ENCODE peak calls at places on chromosome 18, in eight cellular contexts. One of them, this sample, is unnamed.

GRCh38 chr18:12310762-12311161 is 2.7 kb downstream of the TUBB6 start:
- DNase-seq in K562: peak; percentile 2
- DNase-seq in MM.1S: no peak
- DNase-seq in PC-3: no peak
- DNase-seq in mammary epithelial cell: no peak
- DNase-seq in GM12878: no peak
- DNase-seq in neural progenitor cell: no peak
- DNase-seq in fibroblast of lung: no peak
- DNase-seq in this sample: no peak

GRCh38 chr18:22238681-22239080 is 69.3 kb downstream of the GATA6 start:
- DNase-seq in mammary epithelial cell: no peak
- DNase-seq in neural progenitor cell: no peak
- DNase-seq in GM12878: no peak
- DNase-seq in PC-3: no peak
- DNase-seq in MM.1S: no peak
- DNase-seq in K562: no peak
- DNase-seq in fibroblast of lung: no peak
- DNase-seq in this sample: no peak

GRCh38 chr18:35775887-35776286 is 194.3 kb downstream of the GALNT1 start:
- DNase-seq in GM12878: no peak
- DNase-seq in K562: no peak
- DNase-seq in PC-3: no peak
- DNase-seq in mammary epithelial cell: peak; percentile 22
- DNase-seq in fibroblast of lung: peak; percentile 6
- DNase-seq in neural progenitor cell: peak; percentile 63
- DNase-seq in MM.1S: no peak
- DNase-seq in this sample: peak; percentile 17

GRCh38 chr18:46630160-46630559 is 26.9 kb downstream of the LOXHD1 start:
- DNase-seq in MM.1S: peak; percentile 45
- DNase-seq in fibroblast of lung: no peak
- DNase-seq in neural progenitor cell: no peak
- DNase-seq in GM12878: peak; percentile 1
- DNase-seq in mammary epithelial cell: peak; percentile 55
- DNase-seq in PC-3: peak; percentile 1
- DNase-seq in K562: no peak
- DNase-seq in this sample: no peak

GRCh38 chr18:67864677-67865340 is 348.3 kb upstream of the DSEL start:
- DNase-seq in GM12878: no peak
- DNase-seq in mammary epithelial cell: peak; percentile 5
- DNase-seq in fibroblast of lung: peak; percentile 19
- DNase-seq in PC-3: peak; percentile 60
- DNase-seq in MM.1S: no peak
- DNase-seq in K562: no peak
- DNase-seq in neural progenitor cell: peak; percentile 5
- DNase-seq in this sample: no peak

GRCh38 chr18:55433688-55434087 is 154.3 kb downstream of the TCF4 start:
- DNase-seq in mammary epithelial cell: no peak
- DNase-seq in PC-3: no peak
- DNase-seq in K562: no peak
- DNase-seq in GM12878: no peak
- DNase-seq in fibroblast of lung: no peak
- DNase-seq in MM.1S: no peak
- DNase-seq in neural progenitor cell: no peak
- DNase-seq in this sample: no peak

GRCh38 chr18:57135705-57136104 is 11.2 kb upstream of the BOD1L2 start:
- DNase-seq in fibroblast of lung: no peak
- DNase-seq in K562: no peak
- DNase-seq in mammary epithelial cell: no peak
- DNase-seq in neural progenitor cell: no peak
- DNase-seq in PC-3: peak; percentile 3
- DNase-seq in MM.1S: no peak
- DNase-seq in GM12878: no peak
- DNase-seq in this sample: no peak

GRCh38 chr18:11654736-11655604 is 34.1 kb upstream of the GNAL start:
- DNase-seq in GM12878: no peak
- DNase-seq in MM.1S: peak; percentile 49
- DNase-seq in K562: peak; percentile 69
- DNase-seq in mammary epithelial cell: peak; percentile 54
- DNase-seq in neural progenitor cell: peak; percentile 79
- DNase-seq in fibroblast of lung: peak; percentile 29
- DNase-seq in PC-3: peak; percentile 62
- DNase-seq in this sample: no peak

GRCh38 chr18:64119916-64120315 is 29.0 kb downstream of the LINC00305 start:
- DNase-seq in K562: no peak
- DNase-seq in mammary epithelial cell: no peak
- DNase-seq in GM12878: no peak
- DNase-seq in fibroblast of lung: no peak
- DNase-seq in neural progenitor cell: no peak
- DNase-seq in PC-3: peak; percentile 29
- DNase-seq in MM.1S: no peak
- DNase-seq in this sample: no peak

GRCh38 chr18:54946149-54946581 is 13.1 kb downstream of the CCDC68 start:
- DNase-seq in fibroblast of lung: peak; percentile 56
- DNase-seq in mammary epithelial cell: no peak
- DNase-seq in GM12878: peak; percentile 8
- DNase-seq in neural progenitor cell: no peak
- DNase-seq in MM.1S: peak; percentile 35
- DNase-seq in PC-3: peak; percentile 63
- DNase-seq in K562: peak; percentile 56
- DNase-seq in this sample: peak; percentile 26

GRCh38 chr18:77223653-77224052 is 26.0 kb upstream of the GALR1 start:
- DNase-seq in mammary epithelial cell: peak; percentile 64
- DNase-seq in GM12878: no peak
- DNase-seq in neural progenitor cell: no peak
- DNase-seq in K562: no peak
- DNase-seq in MM.1S: no peak
- DNase-seq in PC-3: peak; percentile 63
- DNase-seq in fibroblast of lung: peak; percentile 73
- DNase-seq in this sample: no peak

GRCh38 chr18:21163647-21164625 is 52.3 kb upstream of the ROCK1 start:
- DNase-seq in MM.1S: no peak
- DNase-seq in fibroblast of lung: peak; percentile 96
- DNase-seq in K562: no peak
- DNase-seq in neural progenitor cell: no peak
- DNase-seq in mammary epithelial cell: peak; percentile 77
- DNase-seq in PC-3: peak; percentile 90
- DNase-seq in GM12878: no peak
- DNase-seq in this sample: no peak

GRCh38 chr18:11496561-11497172 is 112.7 kb upstream of the SLC35G4 start:
- DNase-seq in mammary epithelial cell: no peak
- DNase-seq in PC-3: no peak
- DNase-seq in MM.1S: no peak
- DNase-seq in neural progenitor cell: no peak
- DNase-seq in GM12878: no peak
- DNase-seq in K562: no peak
- DNase-seq in fibroblast of lung: no peak
- DNase-seq in this sample: no peak

GRCh38 chr18:49226935-49227334 is 233.5 kb downstream of the DYM start:
- DNase-seq in fibroblast of lung: no peak
- DNase-seq in MM.1S: no peak
- DNase-seq in PC-3: no peak
- DNase-seq in GM12878: no peak
- DNase-seq in K562: no peak
- DNase-seq in mammary epithelial cell: no peak
- DNase-seq in neural progenitor cell: no peak
- DNase-seq in this sample: no peak

GRCh38 chr18:71784777-71785176 is 759.4 kb downstream of the CBLN2 start:
- DNase-seq in fibroblast of lung: no peak
- DNase-seq in K562: peak; percentile 4
- DNase-seq in MM.1S: peak; percentile 40
- DNase-seq in neural progenitor cell: no peak
- DNase-seq in PC-3: peak; percentile 46
- DNase-seq in GM12878: no peak
- DNase-seq in mammary epithelial cell: no peak
- DNase-seq in this sample: peak; percentile 6

GRCh38 chr18:476368-476767 is 24.1 kb downstream of the COLEC12 start:
- DNase-seq in neural progenitor cell: no peak
- DNase-seq in K562: no peak
- DNase-seq in GM12878: no peak
- DNase-seq in mammary epithelial cell: no peak
- DNase-seq in fibroblast of lung: no peak
- DNase-seq in MM.1S: no peak
- DNase-seq in PC-3: no peak
- DNase-seq in this sample: no peak

GRCh38 chr18:474416-474815 is 26.1 kb downstream of the COLEC12 start:
- DNase-seq in neural progenitor cell: no peak
- DNase-seq in K562: no peak
- DNase-seq in GM12878: no peak
- DNase-seq in MM.1S: no peak
- DNase-seq in mammary epithelial cell: no peak
- DNase-seq in PC-3: no peak
- DNase-seq in fibroblast of lung: no peak
- DNase-seq in this sample: no peak

GRCh38 chr18:475202-475624 is 25.3 kb downstream of the COLEC12 start:
- DNase-seq in MM.1S: no peak
- DNase-seq in GM12878: no peak
- DNase-seq in PC-3: peak; percentile 60
- DNase-seq in neural progenitor cell: no peak
- DNase-seq in mammary epithelial cell: no peak
- DNase-seq in fibroblast of lung: peak; percentile 42
- DNase-seq in K562: no peak
- DNase-seq in this sample: no peak

GRCh38 chr18:478679-479078 is 21.8 kb downstream of the COLEC12 start:
- DNase-seq in neural progenitor cell: no peak
- DNase-seq in PC-3: peak; percentile 36
- DNase-seq in fibroblast of lung: peak; percentile 52
- DNase-seq in MM.1S: no peak
- DNase-seq in K562: no peak
- DNase-seq in GM12878: no peak
- DNase-seq in mammary epithelial cell: no peak
- DNase-seq in this sample: no peak

GRCh38 chr18:477565-477964 is 22.9 kb downstream of the COLEC12 start:
- DNase-seq in neural progenitor cell: no peak
- DNase-seq in K562: peak; percentile 50
- DNase-seq in PC-3: peak; percentile 50
- DNase-seq in mammary epithelial cell: no peak
- DNase-seq in GM12878: no peak
- DNase-seq in fibroblast of lung: no peak
- DNase-seq in MM.1S: peak; percentile 64
- DNase-seq in this sample: peak; percentile 10
- TF ChIP-seq CTCF in neural progenitor cell: peak; percentile 37
- TF ChIP-seq CTCF in K562: peak; percentile 66
- TF ChIP-seq CTCF in PC-3: peak; percentile 77
- TF ChIP-seq CTCF in mammary epithelial cell: peak; percentile 53
- TF ChIP-seq CTCF in GM12878: peak; percentile 54
- TF ChIP-seq CTCF in fibroblast of lung: no peak
- TF ChIP-seq CTCF in MM.1S: peak; percentile 67
- TF ChIP-seq CTCF in this sample: peak; percentile 50

GRCh38 chr18:8601277-8602032 is 7.8 kb upstream of the RAB12 start:
- DNase-seq in K562: no peak
- DNase-seq in mammary epithelial cell: no peak
- DNase-seq in MM.1S: no peak
- DNase-seq in PC-3: no peak
- DNase-seq in GM12878: peak; percentile 87
- DNase-seq in fibroblast of lung: no peak
- DNase-seq in neural progenitor cell: no peak
- DNase-seq in this sample: no peak

GRCh38 chr18:8603663-8604520 is 5.3 kb upstream of the RAB12 start:
- DNase-seq in fibroblast of lung: no peak
- DNase-seq in MM.1S: peak; percentile 45
- DNase-seq in PC-3: no peak
- DNase-seq in GM12878: peak; percentile 49
- DNase-seq in K562: no peak
- DNase-seq in neural progenitor cell: no peak
- DNase-seq in mammary epithelial cell: no peak
- DNase-seq in this sample: no peak

GRCh38 chr18:8602040-8602439 is 7.2 kb upstream of the RAB12 start:
- DNase-seq in MM.1S: no peak
- DNase-seq in PC-3: no peak
- DNase-seq in fibroblast of lung: no peak
- DNase-seq in GM12878: no peak
- DNase-seq in K562: peak; percentile 33
- DNase-seq in mammary epithelial cell: no peak
- DNase-seq in neural progenitor cell: no peak
- DNase-seq in this sample: no peak

GRCh38 chr18:8605974-8606373 is 3.3 kb upstream of the RAB12 start:
- DNase-seq in neural progenitor cell: no peak
- DNase-seq in PC-3: no peak
- DNase-seq in mammary epithelial cell: no peak
- DNase-seq in GM12878: peak; percentile 40
- DNase-seq in K562: no peak
- DNase-seq in MM.1S: no peak
- DNase-seq in fibroblast of lung: no peak
- DNase-seq in this sample: no peak

DNA sequence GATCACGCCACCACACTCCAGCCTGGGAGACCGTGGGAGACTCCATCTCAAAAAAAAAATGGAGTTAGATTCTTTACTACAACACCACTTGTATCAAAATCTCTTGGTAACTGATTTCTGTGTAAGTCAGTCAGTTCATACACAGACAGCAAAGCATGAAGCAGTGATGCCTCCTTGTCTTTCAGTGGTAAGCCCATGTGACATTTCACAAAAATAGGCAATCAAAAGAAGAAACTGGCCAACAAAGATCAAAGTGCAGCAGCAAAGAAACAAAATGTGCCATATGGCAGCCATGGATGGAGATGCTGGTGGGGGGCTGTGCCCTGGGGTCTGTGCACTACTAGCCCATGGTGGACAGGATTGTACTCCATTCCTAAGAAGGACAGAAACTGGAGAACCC is 6.7 kb upstream of the RAB12 start:
- DNase-seq in K562: no peak
- DNase-seq in mammary epithelial cell: no peak
- DNase-seq in MM.1S: no peak
- DNase-seq in GM12878: no peak
- DNase-seq in neural progenitor cell: no peak
- DNase-seq in PC-3: no peak
- DNase-seq in fibroblast of lung: no peak
- DNase-seq in this sample: no peak
- H3K4me2 ChIP-seq in K562: no peak overlapping the region
- H3K4me2 ChIP-seq in mammary epithelial cell: no peak overlapping the region
- H3K4me2 ChIP-seq in MM.1S: no peak overlapping the region
- H3K4me2 ChIP-seq in GM12878: peak overlapping the region; percentile 46
- H3K4me2 ChIP-seq in neural progenitor cell: no peak overlapping the region
- H3K4me2 ChIP-seq in PC-3: no peak overlapping the region
- H3K4me2 ChIP-seq in fibroblast of lung: no peak overlapping the region
- H3K4me2 ChIP-seq in this sample: no peak overlapping the region

GRCh38 chr18:78950386-78950785 is 29.2 kb upstream of the SALL3 start:
- DNase-seq in K562: no peak
- DNase-seq in MM.1S: no peak
- DNase-seq in fibroblast of lung: no peak
- DNase-seq in GM12878: no peak
- DNase-seq in PC-3: no peak
- DNase-seq in mammary epithelial cell: no peak
- DNase-seq in neural progenitor cell: no peak
- DNase-seq in this sample: no peak
- H3K27me3 ChIP-seq in K562: peaks cover 25% of the 10 kb centered on the region
- H3K27me3 ChIP-seq in MM.1S: no peaks in the 10 kb centered on the region
- H3K27me3 ChIP-seq in fibroblast of lung: no peaks in the 10 kb centered on the region
- H3K27me3 ChIP-seq in GM12878: no peaks in the 10 kb centered on the region
- H3K27me3 ChIP-seq in PC-3: peaks cover 71% of the 10 kb centered on the region
- H3K27me3 ChIP-seq in mammary epithelial cell: no peaks in the 10 kb centered on the region
- H3K27me3 ChIP-seq in neural progenitor cell: no peaks in the 10 kb centered on the region
- H3K27me3 ChIP-seq in this sample: no peaks in the 10 kb centered on the region

DNA sequence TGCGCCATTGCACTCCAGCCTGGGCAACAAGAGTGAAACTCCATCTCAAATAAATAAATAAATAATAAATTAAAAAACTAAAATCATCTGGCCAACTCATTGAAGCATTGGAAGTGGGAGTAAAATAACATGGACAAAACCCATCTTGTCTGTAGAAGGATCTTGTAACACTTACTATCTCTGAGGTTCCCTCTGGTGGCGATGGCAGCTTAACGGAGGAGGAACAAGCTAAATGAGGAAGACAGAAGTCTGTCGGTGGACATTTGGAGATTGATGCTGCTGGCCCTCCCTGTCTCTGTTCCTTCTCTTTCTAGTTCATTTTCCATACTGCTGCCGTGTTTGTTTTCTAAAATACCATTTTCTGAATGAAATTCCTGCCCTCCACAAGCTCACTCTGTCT is 43.4 kb downstream of the ZCCHC2 start:
- DNase-seq in fibroblast of lung: peak; percentile 29
- DNase-seq in PC-3: peak; percentile 42
- DNase-seq in MM.1S: no peak
- DNase-seq in mammary epithelial cell: no peak
- DNase-seq in GM12878: no peak
- DNase-seq in neural progenitor cell: peak; percentile 56
- DNase-seq in K562: peak; percentile 11
- DNase-seq in this sample: no peak
- TF ChIP-seq CTCF in fibroblast of lung: no peak
- TF ChIP-seq CTCF in PC-3: peak; percentile 42
- TF ChIP-seq CTCF in MM.1S: no peak
- TF ChIP-seq CTCF in mammary epithelial cell: no peak
- TF ChIP-seq CTCF in GM12878: no peak
- TF ChIP-seq CTCF in neural progenitor cell: peak; percentile 44
- TF ChIP-seq CTCF in K562: peak; percentile 23
- TF ChIP-seq CTCF in this sample: no peak